ENCODE peak calls at places on chromosomes 13 and 19, in four cellular contexts. K is ascending aorta, O is AG04450, L is cardiac muscle cell. T is an unnamed sample.

GRCh38 chr13:109671919-109672318 is 114.5 kb downstream of the IRS2 start:
- DNase-seq in K (no peak), O (no peak), L (no peak), T (no peak)

GRCh38 chr13:30186644-30187431 is 120.5 kb downstream of the KATNAL1 start:
- DNase-seq in K (no peak), O (no peak), L (no peak), T (no peak)

GRCh38 chr19:7520131-7521051 is 2.0 kb upstream of the MCOLN1 start:
- DNase-seq in K (no peak), O (no peak), L (no peak), T (no peak)

GRCh38 chr19:45294291-45295029 is 28.2 kb downstream of the CKM start:
- DNase-seq in K (peak; percentile 59), O (no peak), L (peak; percentile 16), T (no peak)

GRCh38 chr19:50959731-50960500 is 7.1 kb upstream of the KLK5 start:
- DNase-seq in K (no peak), O (no peak), L (no peak), T (no peak)

GRCh38 chr19:51807111-51807701 is 12.2 kb downstream of the FPR3 start:
- DNase-seq in K (no peak), O (no peak), L (no peak), T (no peak)

GRCh38 chr19:28239270-28239669 is 973.7 kb downstream of the UQCRFS1 start:
- DNase-seq in K (no peak), O (no peak), L (peak; percentile 67), T (no peak)

GRCh38 chr13:51782026-51782710 is 21.8 kb downstream of the DHRS12 start:
- DNase-seq in K (no peak), O (no peak), L (no peak), T (no peak)

GRCh38 chr19:6247007-6247288 is 32.8 kb downstream of the MLLT1 start:
- DNase-seq in K (no peak), O (no peak), L (no peak), T (no peak)
- TF ChIP-seq CTCF in K (no peak), O (no peak), L (no peak), T (no peak)

DNA sequence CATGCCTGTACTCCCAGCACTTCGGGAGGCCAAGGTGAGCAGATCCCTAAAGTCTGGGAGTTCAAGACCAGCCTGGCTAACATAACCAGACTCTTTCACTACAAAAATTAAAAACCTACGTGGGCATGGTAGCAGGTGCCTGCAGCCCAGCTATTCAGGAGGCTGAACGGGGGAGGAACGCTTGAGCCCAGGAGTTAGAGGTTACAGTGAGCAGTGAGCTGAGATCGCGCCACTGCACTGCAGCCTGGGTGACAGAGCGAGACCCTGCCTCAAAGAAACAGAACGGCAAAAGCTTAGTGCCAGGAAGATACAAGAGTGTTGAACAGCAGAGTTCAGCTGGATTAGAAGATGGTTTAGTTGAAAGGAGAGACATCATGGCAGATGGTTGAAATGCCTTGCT is 24.1 kb upstream of the RNF113B start:
- DNase-seq in K (no peak), O (no peak), L (no peak), T (no peak)
- H3K4me3 ChIP-seq in K (no peak overlapping the region), O (no peak overlapping the region), L (no peak overlapping the region), T (no peak overlapping the region)

GRCh38 chr19:49019242-49019932 is 2.5 kb upstream of the LHB start:
- DNase-seq in K (peak; percentile 71), O (no peak), L (peak; percentile 81), T (no peak)
- TF ChIP-seq CTCF in K (peak; percentile 6), O (no peak), L (no peak), T (no peak)

GRCh38 chr19:4976412-4977298 is 7.7 kb downstream of the KDM4B start:
- DNase-seq in K (peak; percentile 90), O (peak; percentile 91), L (no peak), T (peak; percentile 89)
- H3K4me3 ChIP-seq in K (peak overlapping the region; percentile 48), O (peak overlapping the region; percentile 39), L (no peak overlapping the region), T (no peak overlapping the region)

GRCh38 chr19:31314849-31315620 is 34.2 kb downstream of the TSHZ3 start:
- DNase-seq in K (no peak), O (no peak), L (no peak), T (no peak)
- TF ChIP-seq CTCF in K (no peak), O (peak; percentile 43), L (peak; percentile 29), T (peak; percentile 56)

GRCh38 chr19:55677572-55678028 is 2.6 kb downstream of the EPN1 start:
- DNase-seq in K (no peak), O (no peak), L (no peak), T (no peak)

GRCh38 chr19:55679343-55680257 is 4.6 kb downstream of the EPN1 start:
- DNase-seq in K (no peak), O (no peak), L (no peak), T (no peak)

GRCh38 chr19:55676889-55677505 is 2.0 kb downstream of the EPN1 start:
- DNase-seq in K (no peak), O (no peak), L (no peak), T (no peak)

GRCh38 chr19:55676384-55676783 is 1.4 kb downstream of the EPN1 start:
- DNase-seq in K (no peak), O (no peak), L (no peak), T (no peak)

DNA sequence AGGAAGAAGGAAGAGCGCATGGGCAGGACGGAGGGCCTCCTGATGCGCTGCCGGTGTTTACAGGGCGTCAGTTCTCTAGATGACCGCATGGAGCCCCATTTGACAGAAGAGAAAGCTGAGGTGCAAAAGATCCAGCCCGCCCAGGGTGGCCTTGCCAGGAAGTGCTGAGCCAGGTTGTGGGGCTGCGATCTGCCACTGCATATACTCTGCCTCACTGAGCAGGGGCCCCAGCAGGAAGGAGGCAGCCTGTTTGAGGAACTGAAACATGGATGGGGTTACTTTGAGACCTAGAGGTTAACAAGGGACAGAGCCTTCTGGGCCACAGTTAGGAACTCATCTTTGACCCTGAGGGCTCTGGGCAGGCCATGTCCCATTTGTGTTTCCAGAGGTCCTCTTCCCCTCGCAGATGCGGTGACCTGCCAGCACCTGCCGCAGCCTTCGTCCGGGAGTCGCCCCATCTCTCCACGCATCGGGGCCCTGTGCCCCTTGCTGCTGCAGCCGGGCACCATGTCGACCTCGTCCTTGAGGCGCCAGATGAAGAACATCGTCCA is 3.2 kb downstream of the EPN1 start:
- DNase-seq in K (peak; percentile 71), O (no peak), L (no peak), T (no peak)
- H3K4me3 ChIP-seq in K (no peak overlapping the region), O (no peak overlapping the region), L (no peak overlapping the region), T (no peak overlapping the region)

GRCh38 chr13:74062933-74063332 is 71.3 kb downstream of the KLF12 start:
- DNase-seq in K (peak; percentile 90), O (no peak), L (peak; percentile 46), T (peak; percentile 17)

GRCh38 chr13:74052402-74052928 is 81.7 kb downstream of the KLF12 start:
- DNase-seq in K (peak; percentile 85), O (no peak), L (no peak), T (no peak)

GRCh38 chr13:74061939-74062595 is 72.1 kb downstream of the KLF12 start:
- DNase-seq in K (no peak), O (no peak), L (peak; percentile 36), T (peak; percentile 47)

DNA sequence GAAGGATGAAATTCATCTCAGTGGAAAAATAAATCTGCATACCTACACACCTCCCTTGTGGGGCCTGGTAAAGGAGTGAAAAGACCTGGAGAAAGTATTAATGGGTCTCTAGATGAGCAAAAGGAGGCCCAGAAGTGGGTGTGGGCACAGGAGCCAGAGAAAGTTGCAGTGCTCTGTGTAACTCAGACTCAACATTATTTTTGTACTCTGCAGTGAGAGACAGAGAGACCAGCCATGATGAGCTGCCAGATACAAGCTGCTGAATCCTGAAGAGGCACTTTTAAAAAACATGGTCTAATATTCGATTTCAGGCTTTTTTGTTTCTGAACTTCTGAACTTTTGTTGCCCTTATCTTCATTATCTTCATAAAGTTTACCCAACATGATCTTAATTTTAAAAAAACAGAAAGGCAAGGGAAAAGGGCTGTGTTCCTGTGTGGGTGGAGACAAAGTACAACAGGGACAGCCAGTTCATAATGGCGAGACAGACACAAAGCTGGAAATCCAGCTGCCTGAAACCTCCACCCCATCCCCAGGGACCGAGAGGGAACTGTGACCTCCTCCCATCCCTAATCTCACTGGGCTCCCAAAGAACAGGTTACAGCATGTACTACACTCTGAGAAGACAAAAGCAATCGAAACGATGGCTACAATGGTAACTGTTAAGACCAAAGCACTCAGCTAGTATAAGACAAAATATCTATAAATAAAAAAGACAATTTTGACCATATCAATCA is 77.2 kb downstream of the KLF12 start:
- DNase-seq in K (no peak), O (no peak), L (no peak), T (no peak)
- TF ChIP-seq CTCF in K (no peak), O (no peak), L (no peak), T (no peak)